ENCODE peak calls at places on chromosomes 7 and 10, in nine cellular contexts. S, J, B, E, V, I, U, K and A are unnamed samples.

GRCh38 chr7:11298220-11298619 is 324.5 kb downstream of the PHF14 start:
- DNase-seq in B (no peak), J (no peak), I (no peak), V (no peak), S (no peak), U (no peak), E (no peak), K (no peak), A (no peak)

GRCh38 chr7:79185605-79186004 is 267.9 kb downstream of the MAGI2 start:
- DNase-seq in S (no peak), K (no peak), J (no peak), U (no peak), V (no peak), B (no peak), E (no peak), I (no peak), A (no peak)

GRCh38 chr7:46512901-46513431 is 591.9 kb upstream of the IGFBP3 start:
- DNase-seq in J (no peak), I (no peak), V (no peak), E (no peak), K (no peak), B (no peak), S (no peak), U (no peak), A (peak)

GRCh38 chr7:78601728-78602127 is 803.2 kb downstream of the PHTF2 start:
- DNase-seq in E (no peak), K (no peak), V (no peak), S (no peak), J (no peak), I (no peak), B (no peak), U (no peak), A (no peak)

GRCh38 chr10:78764846-78765430 is 303.8 kb upstream of the ZMIZ1 start:
- DNase-seq in U (no peak), S (no peak), B (no peak), J (no peak), K (no peak), I (no peak), V (no peak), E (no peak), A (no peak)

GRCh38 chr10:1509003-1509402 is 228.3 kb downstream of the ADARB2 start:
- DNase-seq in V (no peak), U (no peak), J (no peak), I (no peak), E (no peak), K (no peak), B (no peak), S (no peak), A (no peak)

GRCh38 chr10:71860243-71861029 is 9.4 kb upstream of the PSAP start:
- DNase-seq in B (no peak), U (no peak), E (peak), I (peak), S (peak), J (peak), V (peak), K (no peak), A (peak)

GRCh38 chr7:27238979-27239779 is 3.4 kb upstream of the EVX1 start:
- DNase-seq in B (no peak), I (no peak), J (no peak), E (no peak), U (no peak), S (no peak), K (no peak), V (no peak), A (no peak)

GRCh38 chr10:43963793-43964425 is 315.2 kb upstream of the ZNF32 start:
- DNase-seq in S (no peak), U (no peak), E (no peak), I (no peak), K (no peak), J (peak), B (no peak), V (no peak), A (no peak)

GRCh38 chr10:59580257-59580863 is 129.3 kb downstream of the SLC16A9 start:
- DNase-seq in J (no peak), B (no peak), S (peak), V (peak), K (no peak), I (no peak), U (no peak), E (peak), A (no peak)

GRCh38 chr10:44995581-44995913 is 5.2 kb upstream of the ZNF22 start:
- DNase-seq in I (no peak), E (no peak), S (no peak), J (no peak), U (no peak), B (no peak), K (no peak), V (no peak), A (no peak)

GRCh38 chr10:49355221-49355620 is 40.7 kb downstream of the DRGX start:
- DNase-seq in E (no peak), K (no peak), J (no peak), V (no peak), S (no peak), B (no peak), U (no peak), I (no peak), A (no peak)